ENCODE peak calls at places on chromosomes 5 and 9, in ten cellular contexts. Q, X, Z, J, Y, P, R, N, A and C are unnamed samples.

GRCh38 chr9:81473708-81474107 is 215.6 kb downstream of the TLE1 start:
- DNase-seq in Q (no peak), X (no peak), Z (no peak), J (no peak), Y (no peak), P (no peak), R (no peak), N (no peak), A (no peak), C (no peak)

GRCh38 chr5:57895766-57896165 is 413.2 kb upstream of the ACTBL2 start:
- DNase-seq in Q (no peak), X (no peak), Z (no peak), J (peak; percentile 44), Y (no peak), P (no peak), R (no peak), N (no peak), A (no peak), C (no peak)

GRCh38 chr9:3330792-3331420 is 194.9 kb downstream of the RFX3 start:
- DNase-seq in Q (no peak), X (no peak), Z (no peak), J (peak; percentile 68), Y (peak; percentile 97), P (no peak), R (no peak), N (no peak), A (peak; percentile 7), C (no peak)

GRCh38 chr5:60185230-60186104 is 291.9 kb upstream of the PDE4D start:
- DNase-seq in Q (no peak), X (no peak), Z (no peak), J (no peak), Y (peak; percentile 57), P (no peak), R (no peak), N (no peak), A (no peak), C (no peak)

GRCh38 chr5:37769108-37769507 is 70.7 kb downstream of the GDNF start:
- DNase-seq in Q (no peak), X (no peak), Z (no peak), J (no peak), Y (no peak), P (no peak), R (no peak), N (no peak), A (no peak), C (no peak)

GRCh38 chr9:69347607-69348006 is 22.6 kb downstream of the ENTREP1 start:
- DNase-seq in Q (no peak), X (no peak), Z (no peak), J (no peak), Y (no peak), P (no peak), R (no peak), N (no peak), A (no peak), C (no peak)

GRCh38 chr5:54834121-54834842 is 151.1 kb downstream of the ESM1 start:
- DNase-seq in Q (no peak), X (peak; percentile 7), Z (no peak), J (no peak), Y (no peak), P (no peak), R (no peak), N (no peak), A (no peak), C (no peak)

GRCh38 chr9:33041459-33042188 is 16.6 kb downstream of the DNAJA1 start:
- DNase-seq in Q (no peak), X (no peak), Z (no peak), J (no peak), Y (peak; percentile 55), P (no peak), R (no peak), N (no peak), A (no peak), C (no peak)

GRCh38 chr9:107737987-107738743 is 248.6 kb upstream of the KLF4 start:
- DNase-seq in Q (peak; percentile 85), X (no peak), Z (peak; percentile 83), J (peak; percentile 51), Y (peak; percentile 95), P (peak; percentile 79), R (peak; percentile 65), N (no peak), A (peak; percentile 61), C (no peak)

GRCh38 chr5:168752012-168752411 is 172.8 kb upstream of the PANK3 start:
- DNase-seq in Q (peak; percentile 19), X (no peak), Z (no peak), J (no peak), Y (no peak), P (no peak), R (no peak), N (no peak), A (no peak), C (no peak)

GRCh38 chr5:123511290-123511647 is 708 bp upstream of the CSNK1G3 start:
- DNase-seq in Q (no peak), X (no peak), Z (no peak), J (peak; percentile 70), Y (peak; percentile 80), P (no peak), R (no peak), N (peak; percentile 24), A (peak; percentile 43), C (no peak)

GRCh38 chr5:131109540-131110255 is 55.4 kb downstream of the HINT1 start:
- DNase-seq in Q (no peak), X (no peak), Z (no peak), J (peak; percentile 50), Y (peak; percentile 43), P (no peak), R (no peak), N (peak; percentile 17), A (peak; percentile 45), C (peak; percentile 37)

GRCh38 chr5:4116834-4117233 is 521.2 kb downstream of the IRX1 start:
- DNase-seq in Q (no peak), X (no peak), Z (no peak), J (peak; percentile 12), Y (peak; percentile 25), P (no peak), R (no peak), N (no peak), A (no peak), C (peak; percentile 81)

GRCh38 chr9:117184173-117184572 is 230.7 kb downstream of the ASTN2 start:
- DNase-seq in Q (no peak), X (no peak), Z (no peak), J (no peak), Y (no peak), P (no peak), R (no peak), N (no peak), A (no peak), C (no peak)

GRCh38 chr5:64635056-64635686 is 55.1 kb upstream of the SHISAL2B start:
- DNase-seq in Q (no peak), X (no peak), Z (no peak), J (peak; percentile 40), Y (peak; percentile 48), P (no peak), R (no peak), N (no peak), A (no peak), C (peak; percentile 37)

GRCh38 chr5:170630711-170631141 is 126.9 kb downstream of the KCNIP1 start:
- DNase-seq in Q (no peak), X (no peak), Z (no peak), J (no peak), Y (no peak), P (no peak), R (no peak), N (no peak), A (no peak), C (no peak)

GRCh38 chr5:170632985-170633234 is 129.1 kb downstream of the KCNIP1 start:
- DNase-seq in Q (peak; percentile 80), X (no peak), Z (peak; percentile 67), J (no peak), Y (no peak), P (peak; percentile 60), R (no peak), N (no peak), A (no peak), C (no peak)

GRCh38 chr5:170633235-170634041 is 129.6 kb downstream of the KCNIP1 start:
- DNase-seq in Q (peak; percentile 81), X (peak; percentile 49), Z (peak; percentile 85), J (peak; percentile 79), Y (peak; percentile 28), P (peak; percentile 52), R (peak; percentile 71), N (peak; percentile 27), A (peak; percentile 71), C (peak; percentile 27)

GRCh38 chr5:170631471-170632195 is 127.8 kb downstream of the KCNIP1 start:
- DNase-seq in Q (peak; percentile 80), X (no peak), Z (no peak), J (no peak), Y (no peak), P (no peak), R (no peak), N (peak; percentile 15), A (no peak), C (no peak)

GRCh38 chr5:170632266-170632984 is 128.6 kb downstream of the KCNIP1 start:
- DNase-seq in Q (no peak), X (no peak), Z (peak; percentile 31), J (no peak), Y (no peak), P (no peak), R (no peak), N (no peak), A (no peak), C (no peak)
- H3K4me3 ChIP-seq in Q (peak overlapping the region; percentile 59), X (no peak overlapping the region), Z (peak overlapping the region; percentile 19), J (no peak overlapping the region), Y (no peak overlapping the region), P (peak overlapping the region; percentile 36), R (no peak overlapping the region), N (no peak overlapping the region), A (no peak overlapping the region), C (no peak overlapping the region)

GRCh38 chr9:96450613-96451544 is 910 bp downstream of the HABP4 start:
- DNase-seq in Q (peak; percentile 80), X (peak; percentile 16), Z (no peak), J (peak; percentile 50), Y (peak; percentile 23), P (peak; percentile 19), R (peak; percentile 24), N (peak; percentile 25), A (peak; percentile 36), C (no peak)
- H3K4me3 ChIP-seq in Q (peak overlapping the region; percentile 88), X (peak overlapping the region; percentile 69), Z (peak overlapping the region; percentile 59), J (peak overlapping the region; percentile 82), Y (peak overlapping the region; percentile 59), P (peak overlapping the region; percentile 90), R (peak overlapping the region; percentile 51), N (peak overlapping the region; percentile 97), A (peak overlapping the region; percentile 73), C (peak overlapping the region; percentile 63)

GRCh38 chr5:172722309-172722815 is 48.6 kb downstream of the DUSP1 start:
- DNase-seq in Q (no peak), X (no peak), Z (no peak), J (no peak), Y (no peak), P (no peak), R (no peak), N (no peak), A (no peak), C (no peak)
- H3K4me3 ChIP-seq in Q (peak overlapping the region; percentile 52), X (no peak overlapping the region), Z (no peak overlapping the region), J (no peak overlapping the region), Y (no peak overlapping the region), P (no peak overlapping the region), R (no peak overlapping the region), N (no peak overlapping the region), A (no peak overlapping the region), C (no peak overlapping the region)

DNA sequence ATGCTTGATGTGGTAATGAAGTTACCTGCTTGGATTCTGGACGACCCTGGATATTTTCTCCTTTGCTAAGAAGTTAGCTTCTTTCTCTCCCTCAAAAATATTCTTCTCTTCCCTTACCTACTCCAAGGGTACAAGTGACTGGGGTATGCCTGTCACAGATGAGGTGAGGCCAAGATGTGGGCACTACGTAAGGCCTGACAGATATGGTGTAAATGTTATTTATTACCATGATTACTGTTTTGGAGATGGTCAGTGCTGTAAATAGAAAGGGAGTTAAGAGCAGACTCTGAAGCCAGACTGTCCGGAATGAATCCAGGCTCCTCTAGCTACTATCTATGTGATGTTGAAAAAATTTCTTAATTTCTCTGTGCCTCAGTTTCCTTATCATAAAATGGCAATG is 1.1 kb upstream of the KIAA1958 start:
- DNase-seq in Q (no peak), X (no peak), Z (no peak), J (no peak), Y (no peak), P (no peak), R (no peak), N (no peak), A (no peak), C (no peak)
- H3K4me3 ChIP-seq in Q (no peak overlapping the region), X (peak overlapping the region; percentile 88), Z (peak overlapping the region; percentile 81), J (no peak overlapping the region), Y (no peak overlapping the region), P (peak overlapping the region; percentile 93), R (no peak overlapping the region), N (peak overlapping the region; percentile 93), A (no peak overlapping the region), C (peak overlapping the region; percentile 75)